ENCODE peak calls at places on chromosomes 11 and 22, in six cellular contexts. S is HepG2, T is GM12891, J is K562, E is H1, C is GM12878. K is an unnamed sample.

GRCh38 chr11:460331-461199 is 10.5 kb downstream of the PTDSS2 start:
- DNase-seq in S (no peak), T (no peak), J (peak), E (no peak), C (no peak), K (no peak)

GRCh38 chr11:45388472-45388871 is 102.3 kb upstream of the SYT13 start:
- DNase-seq in S (no peak), T (no peak), J (no peak), E (no peak), C (no peak), K (no peak)

GRCh38 chr11:35318977-35319925 is 100.1 kb downstream of the SLC1A2 start:
- DNase-seq in S (no peak), T (no peak), J (no peak), E (no peak), C (no peak), K (no peak)

GRCh38 chr11:117730256-117730800 is 66.7 kb downstream of the DSCAML1 start:
- DNase-seq in S (no peak), T (no peak), J (no peak), E (no peak), C (no peak), K (no peak)

GRCh38 chr11:117868815-117869642 is 7.4 kb downstream of the FXYD6 start:
- DNase-seq in S (no peak), T (no peak), J (no peak), E (no peak), C (no peak), K (no peak)

GRCh38 chr11:76086713-76087635 is 119.3 kb downstream of the WNT11 start:
- DNase-seq in S (no peak), T (no peak), J (no peak), E (no peak), C (no peak), K (no peak)

GRCh38 chr22:20254975-20255946 is 12.9 kb downstream of the RTN4R start:
- DNase-seq in S (no peak), T (no peak), J (peak), E (no peak), C (no peak), K (no peak)

GRCh38 chr22:41522813-41523212 is 21.5 kb downstream of the POLR3H start:
- DNase-seq in S (no peak), T (no peak), J (no peak), E (no peak), C (no peak), K (no peak)

GRCh38 chr11:16791494-16791961 is 53.1 kb downstream of the C11orf58 start:
- DNase-seq in S (peak), T (no peak), J (no peak), E (no peak), C (no peak), K (no peak)

GRCh38 chr11:64713031-64713780 is 9.8 kb downstream of the NRXN2 start:
- DNase-seq in S (no peak), T (no peak), J (peak), E (no peak), C (no peak), K (no peak)

GRCh38 chr11:34263462-34264186 is 94.2 kb downstream of the ABTB2 start:
- DNase-seq in S (peak), T (no peak), J (no peak), E (no peak), C (no peak), K (no peak)

GRCh38 chr11:105489431-105489830 is 120.4 kb upstream of the GRIA4 start:
- DNase-seq in S (no peak), T (no peak), J (no peak), E (no peak), C (no peak), K (no peak)

GRCh38 chr22:22740560-22741276 is 96.3 kb downstream of the GGTLC2 start:
- DNase-seq in S (no peak), T (no peak), J (no peak), E (no peak), C (no peak), K (no peak)

GRCh38 chr11:26753738-26754504 is 32.1 kb upstream of the SLC5A12 start:
- DNase-seq in S (peak), T (no peak), J (no peak), E (no peak), C (no peak), K (no peak)

GRCh38 chr22:17606472-17606871 is 22.1 kb downstream of the ATP6V1E1 start:
- DNase-seq in S (no peak), T (no peak), J (no peak), E (no peak), C (no peak), K (no peak)

GRCh38 chr11:2930705-2931415 is 1.6 kb upstream of the PHLDA2 start:
- DNase-seq in S (peak), T (peak), J (peak), E (peak), C (peak), K (no peak)

GRCh38 chr22:19923914-19924513 is 17.6 kb upstream of the COMT start:
- DNase-seq in S (no peak), T (no peak), J (no peak), E (no peak), C (no peak), K (no peak)

GRCh38 chr11:127564803-127565202 is 564.2 kb upstream of the KIRREL3 start:
- DNase-seq in S (no peak), T (no peak), J (no peak), E (no peak), C (no peak), K (no peak)

GRCh38 chr11:69691449-69691848 is 12.4 kb downstream of the FGF19 start:
- DNase-seq in S (no peak), T (no peak), J (no peak), E (no peak), C (no peak), K (no peak)

GRCh38 chr11:70532066-70532440 is 133.7 kb downstream of the CTTN start:
- DNase-seq in S (no peak), T (no peak), J (no peak), E (no peak), C (no peak), K (no peak)

GRCh38 chr22:25510926-25511325 is 53.5 kb upstream of the GRK3 start:
- DNase-seq in S (no peak), T (no peak), J (no peak), E (no peak), C (no peak), K (no peak)

GRCh38 chr11:25970726-25971508 is 361.0 kb upstream of the ANO3 start:
- DNase-seq in S (no peak), T (no peak), J (peak), E (no peak), C (no peak), K (no peak)

GRCh38 chr11:134449713-134450112 is 37.7 kb upstream of the B3GAT1 start:
- DNase-seq in S (no peak), T (no peak), J (no peak), E (peak), C (no peak), K (no peak)

GRCh38 chr11:124879229-124879998 is 14.2 kb downstream of the ROBO3 start:
- DNase-seq in S (no peak), T (no peak), J (no peak), E (no peak), C (no peak), K (no peak)

GRCh38 chr22:21094911-21095772 is 49.4 kb downstream of the LRRC74B start:
- DNase-seq in S (no peak), T (no peak), J (peak), E (peak), C (no peak), K (no peak)

DNA sequence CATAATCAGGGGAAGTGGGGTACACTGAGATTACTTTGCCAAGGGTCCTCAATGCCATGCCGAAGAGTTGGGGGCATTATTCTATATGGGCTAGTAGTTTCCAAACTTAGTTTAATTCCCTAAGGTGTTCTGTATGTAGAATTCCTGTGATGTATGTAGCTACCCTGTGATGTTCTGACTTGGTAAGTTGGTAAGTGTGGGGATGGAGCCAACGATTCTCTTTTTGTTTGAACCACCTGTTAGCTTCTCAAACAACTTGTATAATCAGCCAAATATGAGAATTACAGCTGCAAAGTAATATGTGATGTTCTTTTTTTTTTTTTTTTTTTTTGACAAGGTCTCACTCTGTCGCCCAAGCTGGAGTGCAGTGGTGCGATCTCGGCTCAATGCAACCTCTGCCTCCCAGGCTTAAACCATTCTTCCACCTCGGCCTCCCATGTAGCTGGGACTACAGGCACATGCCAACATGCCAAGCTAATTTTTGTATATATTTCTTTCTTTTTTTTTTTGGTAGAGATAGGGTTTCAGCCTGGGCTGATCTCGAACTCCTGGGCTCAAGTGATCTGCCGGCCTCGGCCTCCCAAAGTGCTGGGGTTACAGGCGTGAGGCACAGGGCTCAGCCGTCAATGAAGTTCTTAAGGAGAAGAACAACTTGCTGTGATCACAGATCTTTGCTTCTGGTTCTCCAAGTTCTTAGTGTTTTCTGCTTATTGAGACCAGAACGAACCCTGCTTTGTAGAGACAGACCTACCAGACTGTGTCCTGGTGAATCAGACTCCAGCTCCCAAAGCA is 315.2 kb upstream of the CCDC90B start:
- DNase-seq in S (no peak), T (no peak), J (no peak), E (no peak), C (no peak), K (no peak)
- TF ChIP-seq POLR2A in S (no peak), T (no peak), J (no peak), E (no peak), C (no peak), K (no peak)

GRCh38 chr11:65917077-65917433 is 1.8 kb downstream of the C11orf68 start:
- DNase-seq in S (no peak), T (no peak), J (no peak), E (no peak), C (no peak), K (no peak)

GRCh38 chr11:65915821-65916251 is 3.0 kb downstream of the C11orf68 start:
- DNase-seq in S (peak), T (no peak), J (no peak), E (no peak), C (no peak), K (no peak)

GRCh38 chr11:65916391-65916790 is 2.5 kb downstream of the C11orf68 start:
- DNase-seq in S (no peak), T (no peak), J (no peak), E (no peak), C (no peak), K (no peak)

GRCh38 chr11:65917434-65918210 is 1.2 kb downstream of the C11orf68 start:
- DNase-seq in S (no peak), T (no peak), J (no peak), E (no peak), C (no peak), K (no peak)

GRCh38 chr11:65915101-65915820 is 3.6 kb downstream of the C11orf68 start:
- DNase-seq in S (no peak), T (no peak), J (no peak), E (no peak), C (no peak), K (no peak)
- TF ChIP-seq POLR2AphosphoS5 in S (no peak), T (no peak), J (no peak), E (no peak), C (no peak), K (no peak)

GRCh38 chr22:48021946-48022345 is 1259.5 kb downstream of the TBC1D22A start:
- DNase-seq in S (no peak), T (no peak), J (no peak), E (no peak), C (no peak), K (no peak)
- TF ChIP-seq TAF1 in S (no peak), T (no peak), J (no peak), E (no peak), C (no peak), K (no peak)

GRCh38 chr11:61869636-61870428 is 21.5 kb downstream of the FADS3 start:
- DNase-seq in S (no peak), T (no peak), J (peak), E (peak), C (no peak), K (no peak)
- TF ChIP-seq POLR2A in S (no peak), T (no peak), J (peak), E (no peak), C (peak), K (no peak)

DNA sequence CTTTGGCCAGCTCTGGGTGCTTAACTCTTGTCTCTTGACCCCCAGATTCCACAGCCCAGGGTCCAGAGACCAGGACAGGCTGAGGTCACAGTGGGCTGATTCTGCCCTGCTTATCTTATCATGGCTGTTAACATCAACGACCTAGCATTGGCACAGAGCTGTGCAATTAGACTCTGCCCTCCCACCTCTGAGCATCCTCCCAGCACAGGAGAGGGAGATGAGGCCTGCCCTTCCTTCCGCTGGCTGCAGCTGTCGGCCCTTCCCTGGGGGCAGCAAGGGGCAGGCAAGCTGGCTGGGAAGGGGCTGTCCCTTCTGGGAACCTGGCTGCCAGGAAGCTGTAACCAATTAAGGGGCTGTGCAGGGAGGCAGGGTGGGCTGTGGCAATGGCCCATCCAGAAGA is 22.5 kb downstream of the LRRC10B start:
- DNase-seq in S (no peak), T (no peak), J (no peak), E (no peak), C (no peak), K (no peak)
- TF ChIP-seq POLR2AphosphoS5 in S (no peak), T (no peak), J (no peak), E (no peak), C (no peak), K (no peak)

GRCh38 chr11:129145276-129145675 is 46.8 kb downstream of the ARHGAP32 start:
- DNase-seq in S (no peak), T (no peak), J (no peak), E (no peak), C (no peak), K (no peak)

GRCh38 chr11:129146196-129146595 is 45.9 kb downstream of the ARHGAP32 start:
- DNase-seq in S (no peak), T (no peak), J (no peak), E (no peak), C (no peak), K (no peak)

GRCh38 chr11:129144256-129144655 is 47.9 kb downstream of the ARHGAP32 start:
- DNase-seq in S (no peak), T (no peak), J (no peak), E (no peak), C (no peak), K (no peak)

GRCh38 chr11:129141748-129142475 is 50.2 kb downstream of the ARHGAP32 start:
- DNase-seq in S (no peak), T (no peak), J (no peak), E (no peak), C (no peak), K (no peak)

GRCh38 chr11:129143335-129143734 is 48.8 kb downstream of the ARHGAP32 start:
- DNase-seq in S (peak), T (no peak), J (no peak), E (no peak), C (no peak), K (no peak)
- TF ChIP-seq TAF1 in S (no peak), T (no peak), J (no peak), E (no peak), C (no peak), K (no peak)

DNA sequence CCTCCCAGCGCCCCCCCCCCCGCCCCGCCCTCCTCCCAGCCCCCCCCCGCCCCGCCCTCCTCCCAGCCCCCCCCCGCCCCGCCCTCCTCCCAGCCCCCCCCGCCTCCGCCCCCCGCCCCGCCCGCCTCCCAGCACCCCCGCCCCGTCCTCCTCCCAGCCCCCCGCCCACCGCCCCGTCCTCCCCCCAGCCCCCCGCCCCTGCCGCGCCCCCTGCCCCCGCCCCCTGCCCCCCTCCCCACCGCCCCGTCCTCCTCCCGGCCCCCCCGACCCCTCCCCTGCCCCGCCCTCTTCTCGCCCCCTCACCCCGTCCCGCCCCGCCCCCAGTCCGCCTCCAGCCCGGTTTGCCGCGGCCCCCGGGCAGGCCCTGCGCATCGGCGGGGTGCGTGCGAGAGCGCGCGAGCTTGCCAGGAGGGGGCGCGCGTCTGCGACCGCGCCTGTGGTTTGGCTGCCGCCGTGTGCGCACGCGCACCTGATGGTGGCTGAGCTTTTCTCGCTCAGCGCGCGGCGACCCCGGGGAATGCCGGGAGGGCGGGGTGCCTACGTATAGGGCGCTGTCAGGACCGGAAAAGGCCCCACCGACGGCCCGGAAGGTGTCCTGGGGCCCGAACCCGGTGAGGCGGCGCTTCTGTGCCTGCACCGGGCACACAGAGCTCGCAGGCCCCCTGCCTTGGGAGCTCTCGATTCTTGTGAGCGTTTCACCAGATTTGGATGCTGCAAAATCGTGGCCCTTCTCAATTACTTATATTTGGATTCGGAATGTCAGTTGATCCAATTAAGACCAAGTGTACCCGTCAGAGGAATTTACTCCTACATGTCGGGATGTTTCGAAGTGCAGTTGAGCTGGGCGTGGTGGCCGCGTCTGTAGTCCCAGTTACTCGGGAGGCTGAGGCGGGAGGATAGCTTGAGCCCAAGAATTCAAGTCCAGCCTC is 501 bp upstream of the TTLL12 start:
- DNase-seq in S (peak), T (peak), J (peak), E (peak), C (peak), K (peak)
- TF ChIP-seq POLR2A in S (peak), T (peak), J (peak), E (peak), C (peak), K (peak)

DNA sequence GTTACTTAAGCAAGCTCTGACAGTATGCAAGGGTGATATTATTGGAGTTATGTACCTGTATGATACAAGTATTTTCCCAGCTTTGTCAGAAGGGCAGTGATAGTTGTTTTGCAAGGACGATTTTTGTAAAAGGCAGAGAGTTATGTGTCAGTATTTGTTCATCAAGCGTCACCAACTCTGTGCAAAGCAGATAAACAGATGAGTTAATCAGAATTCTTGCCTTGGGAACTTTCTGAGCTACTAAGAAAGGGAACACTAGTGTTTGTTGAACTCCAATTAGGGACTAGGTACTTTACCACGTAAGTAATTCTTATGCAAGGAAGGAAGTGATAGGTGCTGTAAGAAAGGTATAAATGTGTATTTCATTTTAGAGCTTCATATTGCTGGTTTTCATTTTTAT is 1.5 kb downstream of the USP47 start:
- DNase-seq in S (peak), T (no peak), J (no peak), E (no peak), C (no peak), K (no peak)
- TF ChIP-seq POLR2AphosphoS5 in S (no peak), T (no peak), J (no peak), E (no peak), C (no peak), K (no peak)

GRCh38 chr11:46676436-46677158 is 23.8 kb downstream of the ARHGAP1 start:
- DNase-seq in S (no peak), T (no peak), J (no peak), E (no peak), C (no peak), K (no peak)

GRCh38 chr11:46675949-46676348 is 24.5 kb downstream of the ARHGAP1 start:
- DNase-seq in S (no peak), T (no peak), J (no peak), E (no peak), C (no peak), K (no peak)

GRCh38 chr11:46673713-46674462 is 26.5 kb downstream of the ARHGAP1 start:
- DNase-seq in S (no peak), T (no peak), J (no peak), E (no peak), C (no peak), K (no peak)

GRCh38 chr11:46674463-46675287 is 25.7 kb downstream of the ARHGAP1 start:
- DNase-seq in S (peak), T (no peak), J (peak), E (peak), C (no peak), K (no peak)

GRCh38 chr11:46675288-46675851 is 25.0 kb downstream of the ARHGAP1 start:
- DNase-seq in S (peak), T (no peak), J (no peak), E (no peak), C (no peak), K (no peak)
- TF ChIP-seq TAF1 in S (no peak), T (no peak), J (no peak), E (no peak), C (no peak), K (no peak)